ENCODE peak calls at places on chromosomes 13 and 19, in five cellular contexts. Y is CD4-positive, alpha-beta memory T cell; W is neural progenitor cell; C is heart left ventricle; Q is PC-3. X is an unnamed sample.
A peak's percentile ranks its signal among the peaks of the same experiment; 100 is the strongest.

GRCh38 chr19:8654591-8655339 is 24.3 kb downstream of the NFILZ start:
- DNase-seq in Y (peak; percentile 65), W (peak; percentile 82), C (peak; percentile 57), Q (peak; percentile 65), X (peak; percentile 64)

GRCh38 chr13:97366172-97366688 is 67.7 kb upstream of the RAP2A start:
- DNase-seq in Y (no peak), W (no peak), C (no peak), Q (peak; percentile 10), X (no peak)

GRCh38 chr19:42401365-42402303 is 11.5 kb upstream of the CNFN start:
- DNase-seq in Y (peak; percentile 67), W (peak; percentile 90), C (peak; percentile 83), Q (peak; percentile 77), X (peak; percentile 66)

GRCh38 chr13:35388979-35389378 is 87.5 kb downstream of the MAB21L1 start:
- DNase-seq in Y (no peak), W (no peak), C (no peak), Q (no peak), X (no peak)

GRCh38 chr19:53849237-53849676 is 18.4 kb upstream of the MYADM start:
- DNase-seq in Y (no peak), W (no peak), C (no peak), Q (peak; percentile 49), X (no peak)

GRCh38 chr13:52161193-52161646 is 1.8 kb upstream of the NEK3 start:
- DNase-seq in Y (no peak), W (no peak), C (no peak), Q (no peak), X (no peak)

GRCh38 chr13:23470706-23471610 is 37.5 kb upstream of the SACS start:
- DNase-seq in Y (no peak), W (peak; percentile 23), C (no peak), Q (peak; percentile 58), X (no peak)

GRCh38 chr19:40798997-40799557 is at the start of gene EGLN2:
- DNase-seq in Y (no peak), W (no peak), C (no peak), Q (no peak), X (no peak)

GRCh38 chr13:65789815-65790214 is 1440.3 kb downstream of the PCDH9 start:
- DNase-seq in Y (no peak), W (no peak), C (no peak), Q (peak; percentile 35), X (no peak)

GRCh38 chr13:48446454-48446853 is 33.5 kb upstream of the LPAR6 start:
- DNase-seq in Y (no peak), W (no peak), C (no peak), Q (peak; percentile 68), X (no peak)

GRCh38 chr19:58396691-58397532 is 1.5 kb downstream of the RNF225 start:
- DNase-seq in Y (no peak), W (no peak), C (no peak), Q (no peak), X (no peak)

GRCh38 chr19:14782978-14783545 is 4.7 kb upstream of the ADGRE2 start:
- DNase-seq in Y (no peak), W (no peak), C (no peak), Q (no peak), X (no peak)

GRCh38 chr19:3129112-3129511 is 6.7 kb upstream of the GNA15 start:
- DNase-seq in Y (peak; percentile 42), W (no peak), C (peak; percentile 9), Q (peak; percentile 62), X (no peak)

GRCh38 chr19:4208385-4209094 is 20.8 kb upstream of the EBI3 start:
- DNase-seq in Y (no peak), W (peak; percentile 54), C (no peak), Q (peak; percentile 50), X (no peak)

GRCh38 chr19:2820112-2820702 is 539 bp downstream of the ZNF554 start:
- DNase-seq in Y (no peak), W (peak; percentile 71), C (peak; percentile 37), Q (no peak), X (no peak)

GRCh38 chr13:28819748-28820098 is 416 bp upstream of the MTUS2 start:
- DNase-seq in Y (peak; percentile 49), W (peak; percentile 94), C (peak; percentile 79), Q (peak; percentile 23), X (no peak)

GRCh38 chr13:99218545-99218944 is 17.9 kb downstream of the UBAC2 start:
- DNase-seq in Y (no peak), W (peak; percentile 21), C (peak; percentile 88), Q (no peak), X (no peak)

GRCh38 chr13:95222733-95223018 is 78.6 kb downstream of the ABCC4 start:
- DNase-seq in Y (no peak), W (no peak), C (no peak), Q (no peak), X (no peak)

GRCh38 chr19:10431943-10432735 is 11.8 kb downstream of the PDE4A start:
- DNase-seq in Y (peak; percentile 64), W (peak; percentile 73), C (peak; percentile 78), Q (peak; percentile 42), X (peak; percentile 77)

GRCh38 chr13:94063096-94063495 is 416.4 kb downstream of the DCT start:
- DNase-seq in Y (no peak), W (no peak), C (no peak), Q (no peak), X (no peak)

GRCh38 chr19:281156-281853 is 9.9 kb downstream of the PLPP2 start:
- DNase-seq in Y (no peak), W (peak; percentile 23), C (no peak), Q (no peak), X (no peak)

GRCh38 chr19:10625003-10625761 is at the start of gene SLC44A2:
- DNase-seq in Y (no peak), W (peak; percentile 94), C (peak; percentile 89), Q (peak; percentile 95), X (no peak)

GRCh38 chr19:54162241-54162805 is 2.8 kb upstream of the LENG1 start:
- DNase-seq in Y (peak; percentile 81), W (peak; percentile 83), C (peak; percentile 93), Q (peak; percentile 86), X (peak; percentile 79)

GRCh38 chr19:14146789-14147216 is 10.4 kb upstream of the ASF1B start:
- DNase-seq in Y (no peak), W (no peak), C (no peak), Q (peak; percentile 16), X (no peak)

GRCh38 chr19:492091-492531 is 4.2 kb upstream of the MADCAM1 start:
- DNase-seq in Y (no peak), W (no peak), C (no peak), Q (peak; percentile 11), X (no peak)

GRCh38 chr19:14066139-14066538 is 4.3 kb upstream of the PALM3 start:
- DNase-seq in Y (no peak), W (no peak), C (no peak), Q (no peak), X (no peak)

GRCh38 chr13:32947886-32948285 is 68.3 kb upstream of the KL start:
- DNase-seq in Y (no peak), W (peak; percentile 18), C (no peak), Q (no peak), X (no peak)

GRCh38 chr13:23352161-23352560 is 81.3 kb downstream of the SACS start:
- DNase-seq in Y (no peak), W (no peak), C (no peak), Q (no peak), X (no peak)

GRCh38 chr13:61123533-61124269 is 291.9 kb downstream of the PCDH20 start:
- DNase-seq in Y (no peak), W (peak; percentile 33), C (no peak), Q (no peak), X (no peak)

GRCh38 chr19:5567971-5568407 is 236 bp upstream of the TINCR start:
- DNase-seq in Y (no peak), W (no peak), C (no peak), Q (no peak), X (no peak)

GRCh38 chr19:4567584-4568071 is 8.1 kb upstream of the SEMA6B start:
- DNase-seq in Y (peak; percentile 48), W (peak; percentile 71), C (peak; percentile 70), Q (peak; percentile 83), X (peak; percentile 53)

GRCh38 chr19:1935484-1936208 is 5.3 kb upstream of the CSNK1G2 start:
- DNase-seq in Y (no peak), W (no peak), C (no peak), Q (peak; percentile 10), X (peak; percentile 60)

GRCh38 chr13:99376132-99376531 is 68.9 kb upstream of the GPR183 start:
- DNase-seq in Y (no peak), W (no peak), C (no peak), Q (no peak), X (no peak)

GRCh38 chr19:48784527-48784926 is 26.3 kb downstream of the BCAT2 start:
- DNase-seq in Y (no peak), W (no peak), C (no peak), Q (peak; percentile 20), X (no peak)

GRCh38 chr19:6278740-6279619 is 795 bp downstream of the MLLT1 start:
- DNase-seq in Y (peak; percentile 18), W (no peak), C (no peak), Q (no peak), X (peak; percentile 19)

GRCh38 chr13:42883771-42884170 is 102.4 kb downstream of the FAM216B start:
- DNase-seq in Y (no peak), W (peak; percentile 32), C (no peak), Q (peak; percentile 30), X (peak; percentile 9)

GRCh38 chr19:30026933-30027332 is 84.9 kb downstream of the URI1 start:
- DNase-seq in Y (no peak), W (no peak), C (no peak), Q (no peak), X (no peak)

GRCh38 chr13:25561842-25562241 is 190.1 kb downstream of the ATP8A2 start:
- DNase-seq in Y (no peak), W (no peak), C (no peak), Q (no peak), X (no peak)

GRCh38 chr19:39752390-39752789 is 14.6 kb upstream of the CLC start:
- DNase-seq in Y (no peak), W (no peak), C (no peak), Q (no peak), X (no peak)
- H3K4me1 ChIP-seq in Y (no peaks in the 10 kb centered on the region), W (no peaks in the 10 kb centered on the region), C (no peaks in the 10 kb centered on the region), Q (no peaks in the 10 kb centered on the region), X (no peaks in the 10 kb centered on the region)

GRCh38 chr13:114066956-114067355 is 65.5 kb downstream of the RASA3 start:
- DNase-seq in Y (no peak), W (no peak), C (peak; percentile 16), Q (no peak), X (no peak)
- H3K4me3 ChIP-seq in Y (peak overlapping the region; percentile 57), W (no peak overlapping the region), C (no peak overlapping the region), Q (no peak overlapping the region), X (peak overlapping the region; percentile 66)

GRCh38 chr19:18155095-18156087 is 2.4 kb downstream of the PIK3R2 start:
- DNase-seq in Y (no peak), W (no peak), C (no peak), Q (no peak), X (no peak)
- H3K4me1 ChIP-seq in Y (peaks cover 28% of the 10 kb centered on the region), W (peaks cover 16% of the 10 kb centered on the region), C (peaks cover 23% of the 10 kb centered on the region), Q (peaks cover 18% of the 10 kb centered on the region), X (peaks cover 22% of the 10 kb centered on the region)

GRCh38 chr13:31764556-31764955 is 25.2 kb downstream of the RXFP2 start:
- DNase-seq in Y (no peak), W (no peak), C (no peak), Q (no peak), X (no peak)

GRCh38 chr13:31761951-31762350 is 22.6 kb downstream of the RXFP2 start:
- DNase-seq in Y (no peak), W (no peak), C (no peak), Q (no peak), X (no peak)

GRCh38 chr13:31767175-31767900 is 28.0 kb downstream of the RXFP2 start:
- DNase-seq in Y (no peak), W (no peak), C (no peak), Q (no peak), X (no peak)

GRCh38 chr13:31768351-31768750 is 29.0 kb downstream of the RXFP2 start:
- DNase-seq in Y (no peak), W (no peak), C (no peak), Q (no peak), X (no peak)

GRCh38 chr13:31765441-31765840 is 26.1 kb downstream of the RXFP2 start:
- DNase-seq in Y (no peak), W (no peak), C (no peak), Q (no peak), X (no peak)
- H3K4me3 ChIP-seq in Y (no peak overlapping the region), W (no peak overlapping the region), C (no peak overlapping the region), Q (no peak overlapping the region), X (no peak overlapping the region)